ENCODE peak calls at places on chromosomes 3 and 15, in five cellular contexts. E, K, D, T and A are unnamed samples.

GRCh38 chr15:85028416-85028815 is 46.8 kb downstream of the PDE8A start:
- DNase-seq in E (no peak), K (no peak), D (no peak), T (no peak), A (no peak)

GRCh38 chr3:193400304-193400703 is 21.8 kb upstream of the ATP13A5 start:
- DNase-seq in E (no peak), K (no peak), D (no peak), T (no peak), A (no peak)

GRCh38 chr15:91472316-91472756 is 372.3 kb downstream of the SV2B start:
- DNase-seq in E (no peak), K (no peak), D (no peak), T (no peak), A (no peak)

GRCh38 chr15:37046876-37047614 is 53.3 kb downstream of the MEIS2 start:
- DNase-seq in E (no peak), K (peak; percentile 69), D (no peak), T (no peak), A (peak; percentile 15)

GRCh38 chr3:150798122-150798618 is 35.2 kb upstream of the SIAH2 start:
- DNase-seq in E (no peak), K (no peak), D (no peak), T (no peak), A (no peak)

GRCh38 chr3:177679568-177680441 is 482.5 kb upstream of the TBL1XR1 start:
- DNase-seq in E (no peak), K (no peak), D (no peak), T (no peak), A (no peak)

GRCh38 chr15:34682673-34683072 is 72.1 kb downstream of the GJD2 start:
- DNase-seq in E (no peak), K (no peak), D (no peak), T (no peak), A (no peak)

GRCh38 chr3:43641306-43642114 is 19.7 kb upstream of the ANO10 start:
- DNase-seq in E (no peak), K (no peak), D (no peak), T (no peak), A (no peak)

GRCh38 chr3:101195951-101196713 is 124.2 kb downstream of the IMPG2 start:
- DNase-seq in E (peak; percentile 12), K (peak; percentile 57), D (no peak), T (no peak), A (peak; percentile 17)

GRCh38 chr3:121619691-121620090 is 26.5 kb downstream of the FBXO40 start:
- DNase-seq in E (no peak), K (no peak), D (no peak), T (no peak), A (no peak)

GRCh38 chr3:11391930-11392688 is 119.9 kb downstream of the ATG7 start:
- DNase-seq in E (no peak), K (no peak), D (no peak), T (no peak), A (no peak)

GRCh38 chr3:11393401-11393800 is 121.2 kb downstream of the ATG7 start:
- DNase-seq in E (no peak), K (no peak), D (no peak), T (no peak), A (no peak)

GRCh38 chr3:11391172-11391879 is 119.1 kb downstream of the ATG7 start:
- DNase-seq in E (no peak), K (no peak), D (no peak), T (no peak), A (no peak)

GRCh38 chr3:11394397-11394796 is 122.2 kb downstream of the ATG7 start:
- DNase-seq in E (no peak), K (no peak), D (no peak), T (no peak), A (no peak)

DNA sequence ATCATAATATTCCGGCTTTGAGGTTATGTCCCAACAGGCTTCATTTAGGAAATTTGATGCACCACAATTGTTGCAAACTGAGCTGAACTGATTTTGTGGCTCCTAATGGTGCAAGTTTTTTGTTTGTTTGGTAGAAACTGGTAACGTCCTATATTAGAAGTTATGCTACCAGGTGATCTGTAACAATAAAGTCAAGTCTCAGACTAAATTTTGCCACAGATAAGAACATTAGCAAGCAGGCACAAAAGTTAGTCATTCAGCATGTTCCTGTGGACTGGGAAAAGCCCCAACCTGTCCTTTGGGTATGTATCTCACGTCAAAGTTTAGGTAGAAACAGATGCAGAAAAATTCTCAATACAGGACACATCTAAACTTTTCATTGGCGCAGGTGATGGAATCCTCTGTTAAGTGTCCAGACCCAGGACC is 120.5 kb downstream of the ATG7 start:
- DNase-seq in E (no peak), K (no peak), D (no peak), T (no peak), A (no peak)
- H3K4me3 ChIP-seq in E (no peak overlapping the region), K (no peak overlapping the region), D (no peak overlapping the region), T (no peak overlapping the region), A (no peak overlapping the region)

GRCh38 chr15:92819312-92820232 is 80.6 kb upstream of the CHD2 start:
- DNase-seq in E (no peak), K (no peak), D (no peak), T (no peak), A (no peak)
- H3K4me3 ChIP-seq in E (peak overlapping the region; percentile 48), K (peak overlapping the region; percentile 24), D (no peak overlapping the region), T (peak overlapping the region; percentile 18), A (peak overlapping the region; percentile 19)

GRCh38 chr15:64634020-64634419 is 141.4 kb downstream of the RBPMS2 start:
- DNase-seq in E (no peak), K (no peak), D (no peak), T (no peak), A (no peak)
- H3K4me3 ChIP-seq in E (no peak overlapping the region), K (no peak overlapping the region), D (no peak overlapping the region), T (no peak overlapping the region), A (no peak overlapping the region)

GRCh38 chr3:72288955-72289707 is 504.2 kb upstream of the PROK2 start:
- DNase-seq in E (no peak), K (peak; percentile 52), D (peak; percentile 37), T (no peak), A (peak; percentile 54)
- H3K4me3 ChIP-seq in E (no peak overlapping the region), K (no peak overlapping the region), D (no peak overlapping the region), T (no peak overlapping the region), A (no peak overlapping the region)

GRCh38 chr15:52093539-52094502 is 18.8 kb downstream of the BCL2L10 start:
- DNase-seq in E (peak; percentile 98), K (no peak), D (no peak), T (no peak), A (no peak)

GRCh38 chr15:52097176-52097575 is 15.4 kb downstream of the BCL2L10 start:
- DNase-seq in E (no peak), K (no peak), D (no peak), T (no peak), A (no peak)

GRCh38 chr15:52093167-52093538 is 19.4 kb downstream of the BCL2L10 start:
- DNase-seq in E (no peak), K (no peak), D (no peak), T (no peak), A (no peak)

GRCh38 chr15:52094811-52095584 is 17.6 kb downstream of the BCL2L10 start:
- DNase-seq in E (no peak), K (no peak), D (no peak), T (no peak), A (no peak)

DNA sequence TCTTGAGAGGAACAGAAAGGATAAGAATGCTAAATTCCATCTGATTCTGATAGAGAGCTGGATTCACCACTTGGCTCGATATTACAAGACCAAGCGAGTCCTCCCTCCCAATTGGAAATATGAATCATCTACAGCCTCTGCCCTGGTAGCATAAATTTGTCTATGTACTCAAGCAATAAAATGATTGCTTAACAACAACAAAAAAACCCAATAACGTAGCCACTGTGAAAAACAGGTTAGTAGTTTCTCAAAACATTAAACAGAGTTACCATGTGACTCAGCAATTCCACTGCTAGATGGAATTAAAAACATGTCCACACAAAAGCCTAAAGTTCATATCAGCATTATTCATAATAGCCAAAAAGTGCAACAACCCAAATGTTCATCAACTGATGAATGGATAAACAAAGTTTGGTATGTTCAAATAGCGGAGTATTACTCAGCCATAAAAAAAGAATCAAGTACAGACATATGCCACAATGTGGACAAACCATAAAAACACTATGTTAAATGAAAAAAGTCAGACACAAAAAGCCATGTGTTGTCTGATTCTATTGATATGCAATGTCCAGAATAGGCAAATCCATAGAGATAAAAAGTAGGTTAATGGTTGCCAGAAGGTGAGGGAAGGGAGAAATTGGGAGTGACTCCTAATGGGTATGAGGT is 16.8 kb downstream of the BCL2L10 start:
- DNase-seq in E (peak; percentile 82), K (no peak), D (no peak), T (no peak), A (no peak)
- H3K4me3 ChIP-seq in E (no peak overlapping the region), K (no peak overlapping the region), D (no peak overlapping the region), T (no peak overlapping the region), A (no peak overlapping the region)

GRCh38 chr3:149282322-149282721 is 51.1 kb downstream of the TM4SF18 start:
- DNase-seq in E (no peak), K (no peak), D (no peak), T (no peak), A (no peak)
- H3K4me3 ChIP-seq in E (no peak overlapping the region), K (no peak overlapping the region), D (no peak overlapping the region), T (no peak overlapping the region), A (no peak overlapping the region)

DNA sequence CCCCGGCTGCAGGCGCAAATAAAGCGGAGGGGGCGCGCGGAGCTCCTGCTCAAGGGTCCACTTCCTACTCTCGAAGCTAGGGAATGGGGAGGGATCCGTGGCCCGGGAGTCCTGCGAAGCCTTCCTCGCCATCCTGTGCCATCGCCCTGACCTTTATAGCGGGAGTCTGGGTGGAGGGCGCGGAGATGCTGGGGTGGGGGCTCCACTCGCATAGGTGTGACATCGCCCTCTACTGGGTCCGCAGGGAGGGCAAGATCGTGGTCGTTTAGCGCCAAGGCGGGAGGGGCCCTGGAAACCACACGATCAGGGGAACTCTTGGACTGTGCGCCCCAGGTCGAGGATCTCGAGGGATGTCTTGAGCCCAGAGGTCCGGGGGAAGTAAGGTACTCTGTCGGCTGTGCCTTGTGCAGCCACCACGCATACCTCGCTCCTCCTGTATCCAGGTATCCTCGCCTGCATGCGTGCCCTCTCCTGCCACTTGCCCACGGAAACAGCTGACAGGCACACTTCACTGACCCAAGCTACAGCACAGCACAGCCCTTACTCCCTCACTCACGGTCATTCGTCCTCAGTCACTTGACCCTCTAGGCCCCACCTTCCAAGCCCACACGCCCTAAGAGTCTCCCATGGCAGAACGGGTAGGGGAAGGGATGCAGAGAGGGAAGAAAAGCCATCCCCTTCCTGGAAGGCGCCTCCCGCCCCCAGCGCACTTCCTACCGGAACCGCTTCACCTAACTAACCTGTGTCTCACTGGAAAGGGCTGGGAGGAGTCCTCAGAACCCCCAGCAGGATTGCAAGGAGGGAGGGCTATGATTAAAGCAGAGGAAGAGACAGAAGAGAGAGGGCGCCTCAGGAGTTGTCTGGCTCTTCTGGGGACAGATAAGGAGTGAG is 22.7 kb downstream of the EPHB3 start:
- DNase-seq in E (no peak), K (peak; percentile 85), D (no peak), T (no peak), A (peak; percentile 81)
- H3K4me3 ChIP-seq in E (no peak overlapping the region), K (peak overlapping the region; percentile 17), D (no peak overlapping the region), T (peak overlapping the region; percentile 34), A (peak overlapping the region; percentile 53)